ENCODE peak calls at places on chromosome X, in four cellular contexts. One of them, this sample, is unnamed.

GRCh38 chrX:143472334-143472938 is 44.8 kb downstream of the SPANXN3 start:
- DNase-seq in OCI-M1: no peak
- DNase-seq in activated CD4-positive, CD25-positive, alpha-beta regulatory T cell: no peak
- DNase-seq in naive thymus-derived CD8-positive, alpha-beta T cell: no peak
- DNase-seq in this sample: no peak

GRCh38 chrX:85051627-85052026 is 48.0 kb downstream of the APOOL start:
- DNase-seq in OCI-M1: no peak
- DNase-seq in activated CD4-positive, CD25-positive, alpha-beta regulatory T cell: no peak
- DNase-seq in naive thymus-derived CD8-positive, alpha-beta T cell: no peak
- DNase-seq in this sample: no peak

GRCh38 chrX:23890933-23891332 is 16.8 kb downstream of the APOO start:
- DNase-seq in OCI-M1: no peak
- DNase-seq in activated CD4-positive, CD25-positive, alpha-beta regulatory T cell: no peak
- DNase-seq in naive thymus-derived CD8-positive, alpha-beta T cell: no peak
- DNase-seq in this sample: no peak

GRCh38 chrX:7218321-7219152 is 70.6 kb upstream of the PUDP start:
- DNase-seq in OCI-M1: no peak
- DNase-seq in activated CD4-positive, CD25-positive, alpha-beta regulatory T cell: no peak
- DNase-seq in naive thymus-derived CD8-positive, alpha-beta T cell: no peak
- DNase-seq in this sample: no peak

GRCh38 chrX:134669378-134670098 is 11.3 kb upstream of the PLAC1 start:
- DNase-seq in OCI-M1: no peak
- DNase-seq in activated CD4-positive, CD25-positive, alpha-beta regulatory T cell: no peak
- DNase-seq in naive thymus-derived CD8-positive, alpha-beta T cell: no peak
- DNase-seq in this sample: no peak

GRCh38 chrX:132590350-132591026 is 101.7 kb upstream of the MBNL3 start:
- DNase-seq in OCI-M1: no peak
- DNase-seq in activated CD4-positive, CD25-positive, alpha-beta regulatory T cell: no peak
- DNase-seq in naive thymus-derived CD8-positive, alpha-beta T cell: no peak
- DNase-seq in this sample: no peak

GRCh38 chrX:143437439-143437838 is 79.8 kb downstream of the SPANXN3 start:
- DNase-seq in OCI-M1: peak; percentile 60
- DNase-seq in activated CD4-positive, CD25-positive, alpha-beta regulatory T cell: no peak
- DNase-seq in naive thymus-derived CD8-positive, alpha-beta T cell: no peak
- DNase-seq in this sample: no peak

GRCh38 chrX:134753185-134754008 is 95.1 kb upstream of the PLAC1 start:
- DNase-seq in OCI-M1: peak; percentile 45
- DNase-seq in activated CD4-positive, CD25-positive, alpha-beta regulatory T cell: no peak
- DNase-seq in naive thymus-derived CD8-positive, alpha-beta T cell: no peak
- DNase-seq in this sample: no peak

GRCh38 chrX:116278819-116279218 is 108.3 kb downstream of the AGTR2 start:
- DNase-seq in OCI-M1: peak; percentile 20
- DNase-seq in activated CD4-positive, CD25-positive, alpha-beta regulatory T cell: no peak
- DNase-seq in naive thymus-derived CD8-positive, alpha-beta T cell: no peak
- DNase-seq in this sample: no peak

GRCh38 chrX:55907968-55908607 is 190.5 kb downstream of the RRAGB start:
- DNase-seq in OCI-M1: peak; percentile 89
- DNase-seq in activated CD4-positive, CD25-positive, alpha-beta regulatory T cell: no peak
- DNase-seq in naive thymus-derived CD8-positive, alpha-beta T cell: peak; percentile 65
- DNase-seq in this sample: no peak

GRCh38 chrX:151902813-151903591 is 9.7 kb upstream of the MAGEA4 start:
- DNase-seq in OCI-M1: no peak
- DNase-seq in activated CD4-positive, CD25-positive, alpha-beta regulatory T cell: no peak
- DNase-seq in naive thymus-derived CD8-positive, alpha-beta T cell: no peak
- DNase-seq in this sample: no peak

GRCh38 chrX:40423299-40423698 is 157.5 kb upstream of the ATP6AP2 start:
- DNase-seq in OCI-M1: peak; percentile 2
- DNase-seq in activated CD4-positive, CD25-positive, alpha-beta regulatory T cell: no peak
- DNase-seq in naive thymus-derived CD8-positive, alpha-beta T cell: no peak
- DNase-seq in this sample: no peak

GRCh38 chrX:150212672-150213480 is 150.2 kb upstream of the MAMLD1 start:
- DNase-seq in OCI-M1: no peak
- DNase-seq in activated CD4-positive, CD25-positive, alpha-beta regulatory T cell: no peak
- DNase-seq in naive thymus-derived CD8-positive, alpha-beta T cell: no peak
- DNase-seq in this sample: no peak

GRCh38 chrX:54473993-54474859 is 21.8 kb downstream of the FGD1 start:
- DNase-seq in OCI-M1: no peak
- DNase-seq in activated CD4-positive, CD25-positive, alpha-beta regulatory T cell: no peak
- DNase-seq in naive thymus-derived CD8-positive, alpha-beta T cell: no peak
- DNase-seq in this sample: no peak

GRCh38 chrX:111376897-111377601 is 34.9 kb downstream of the DCX start:
- DNase-seq in OCI-M1: no peak
- DNase-seq in activated CD4-positive, CD25-positive, alpha-beta regulatory T cell: no peak
- DNase-seq in naive thymus-derived CD8-positive, alpha-beta T cell: no peak
- DNase-seq in this sample: no peak

GRCh38 chrX:45714864-45715263 is 514.2 kb upstream of the DIPK2B start:
- DNase-seq in OCI-M1: no peak
- DNase-seq in activated CD4-positive, CD25-positive, alpha-beta regulatory T cell: no peak
- DNase-seq in naive thymus-derived CD8-positive, alpha-beta T cell: no peak
- DNase-seq in this sample: no peak

GRCh38 chrX:151543706-151544105 is 19.8 kb upstream of the PASD1 start:
- DNase-seq in OCI-M1: no peak
- DNase-seq in activated CD4-positive, CD25-positive, alpha-beta regulatory T cell: no peak
- DNase-seq in naive thymus-derived CD8-positive, alpha-beta T cell: no peak
- DNase-seq in this sample: no peak

GRCh38 chrX:18698762-18699650 is 8.4 kb upstream of the PPEF1 start:
- DNase-seq in OCI-M1: no peak
- DNase-seq in activated CD4-positive, CD25-positive, alpha-beta regulatory T cell: no peak
- DNase-seq in naive thymus-derived CD8-positive, alpha-beta T cell: no peak
- DNase-seq in this sample: no peak

GRCh38 chrX:155966876-155967275 is 30.6 kb upstream of the IL9R start:
- DNase-seq in OCI-M1: peak; percentile 67
- DNase-seq in activated CD4-positive, CD25-positive, alpha-beta regulatory T cell: no peak
- DNase-seq in naive thymus-derived CD8-positive, alpha-beta T cell: no peak
- DNase-seq in this sample: peak; percentile 22

GRCh38 chrX:30027636-30028035 is 187.7 kb upstream of the MAGEB2 start:
- DNase-seq in OCI-M1: no peak
- DNase-seq in activated CD4-positive, CD25-positive, alpha-beta regulatory T cell: no peak
- DNase-seq in naive thymus-derived CD8-positive, alpha-beta T cell: no peak
- DNase-seq in this sample: no peak